ENCODE peak calls at places on chromosomes 12 and 14, in nine cellular contexts. Y is posterior cingulate gyrus; F is CD8-positive, alpha-beta T cell; X is HCEC 1CT; T is anterior cingulate cortex; O is GM18507; P is AG08396; Z is BE2C; V is mesothelial cell of epicardium. L is an unnamed sample.

GRCh38 chr12:77058740-77059139 is 6.6 kb downstream of the E2F7 start:
- DNase-seq in Y (no peak), F (no peak), X (peak), T (no peak), O (no peak), P (no peak), Z (no peak), V (no peak), L (no peak)

GRCh38 chr12:103268831-103269514 is 226.8 kb downstream of the C12orf42 start:
- DNase-seq in Y (no peak), F (no peak), X (no peak), T (no peak), O (no peak), P (no peak), Z (peak), V (no peak), L (no peak)

GRCh38 chr14:98290596-98290995 is 981.4 kb downstream of the BCL11B start:
- DNase-seq in Y (no peak), F (no peak), X (no peak), T (no peak), O (no peak), P (no peak), Z (no peak), V (no peak), L (no peak)

GRCh38 chr14:36105401-36105800 is 71.1 kb downstream of the PTCSC3 start:
- DNase-seq in Y (no peak), F (no peak), X (peak), T (no peak), O (no peak), P (no peak), Z (no peak), V (no peak), L (no peak)

GRCh38 chr12:15152456-15152855 is 68.8 kb downstream of the RERG start:
- DNase-seq in Y (no peak), F (no peak), X (peak), T (no peak), O (no peak), P (no peak), Z (no peak), V (no peak), L (no peak)

GRCh38 chr12:119835068-119835467 is 42.1 kb downstream of the CIT start:
- DNase-seq in Y (no peak), F (no peak), X (peak), T (no peak), O (no peak), P (no peak), Z (no peak), V (no peak), L (no peak)

GRCh38 chr12:6141048-6141447 is 16.6 kb upstream of the VWF start:
- DNase-seq in Y (no peak), F (no peak), X (no peak), T (no peak), O (no peak), P (no peak), Z (no peak), V (no peak), L (peak)

GRCh38 chr14:45990252-45990651 is 661.3 kb downstream of the RPL10L start:
- DNase-seq in Y (no peak), F (no peak), X (no peak), T (no peak), O (no peak), P (no peak), Z (no peak), V (no peak), L (no peak)

GRCh38 chr12:11875414-11875935 is 195.3 kb upstream of the BCL2L14 start:
- DNase-seq in Y (no peak), F (no peak), X (no peak), T (no peak), O (no peak), P (no peak), Z (no peak), V (no peak), L (no peak)

GRCh38 chr12:20004951-20005350 is 363.4 kb upstream of the PDE3A start:
- DNase-seq in Y (no peak), F (no peak), X (no peak), T (no peak), O (no peak), P (no peak), Z (no peak), V (no peak), L (no peak)

GRCh38 chr12:76942276-76942675 is 63.5 kb upstream of the CSRP2 start:
- DNase-seq in Y (no peak), F (no peak), X (peak), T (no peak), O (no peak), P (peak), Z (no peak), V (no peak), L (no peak)

GRCh38 chr12:74646831-74647230 is 109.2 kb downstream of the ATXN7L3B start:
- DNase-seq in Y (no peak), F (no peak), X (peak), T (no peak), O (no peak), P (no peak), Z (peak), V (no peak), L (no peak)

GRCh38 chr14:29175706-29176105 is 409.1 kb downstream of the FOXG1 start:
- DNase-seq in Y (no peak), F (no peak), X (no peak), T (no peak), O (no peak), P (no peak), Z (no peak), V (no peak), L (no peak)

GRCh38 chr12:132866251-132866828 is 21.1 kb downstream of the CHFR start:
- DNase-seq in Y (no peak), F (no peak), X (peak), T (no peak), O (no peak), P (peak), Z (no peak), V (no peak), L (no peak)

L was measured in activated gamma-delta T cell treated with Interleukin-2 at 50 U/mL for 16 hours.